ENCODE peak calls at places on chromosomes 7 and 10, in nine cellular contexts. T, U, V, H, D, L, P, Q and G are unnamed samples.

GRCh38 chr10:126798649-126799048 is 106.6 kb upstream of the DOCK1 start:
- DNase-seq in T (no peak), U (no peak), V (no peak), H (no peak), D (no peak), L (no peak), P (no peak), Q (no peak), G (no peak)

GRCh38 chr10:131354380-131354779 is 42.9 kb upstream of the TCERG1L start:
- DNase-seq in T (no peak), U (no peak), V (no peak), H (no peak), D (no peak), L (no peak), P (no peak), Q (no peak), G (no peak)

GRCh38 chr10:131090761-131091661 is 220.5 kb downstream of the TCERG1L start:
- DNase-seq in T (no peak), U (no peak), V (no peak), H (no peak), D (no peak), L (no peak), P (no peak), Q (no peak), G (no peak)

GRCh38 chr10:106711313-106711906 is 453.1 kb downstream of the SORCS1 start:
- DNase-seq in T (peak; percentile 64), U (no peak), V (peak; percentile 51), H (no peak), D (peak; percentile 12), L (peak; percentile 32), P (no peak), Q (no peak), G (no peak)

GRCh38 chr10:31242902-31243301 is 76.1 kb upstream of the ZEB1 start:
- DNase-seq in T (no peak), U (no peak), V (no peak), H (no peak), D (peak; percentile 82), L (no peak), P (no peak), Q (no peak), G (no peak)

GRCh38 chr10:29160110-29160669 is 128.7 kb upstream of the LYZL1 start:
- DNase-seq in T (no peak), U (no peak), V (no peak), H (no peak), D (peak; percentile 96), L (no peak), P (no peak), Q (no peak), G (no peak)

GRCh38 chr7:115585015-115585655 is 445.4 kb downstream of the TFEC start:
- DNase-seq in T (no peak), U (no peak), V (no peak), H (no peak), D (peak; percentile 69), L (no peak), P (no peak), Q (no peak), G (no peak)

GRCh38 chr7:104962781-104963180 is 51.2 kb upstream of the KMT2E start:
- DNase-seq in T (no peak), U (no peak), V (no peak), H (no peak), D (peak; percentile 97), L (no peak), P (no peak), Q (no peak), G (no peak)

GRCh38 chr7:73718438-73718881 is 1.0 kb downstream of the STX1A start:
- DNase-seq in T (no peak), U (no peak), V (no peak), H (no peak), D (peak; percentile 59), L (no peak), P (no peak), Q (no peak), G (no peak)

GRCh38 chr10:89283988-89284475 is 17.8 kb upstream of the IFIT2 start:
- DNase-seq in T (no peak), U (peak; percentile 74), V (peak; percentile 28), H (no peak), D (peak; percentile 15), L (peak; percentile 59), P (peak; percentile 80), Q (no peak), G (no peak)

GRCh38 chr7:135389971-135390370 is 119.9 kb downstream of the CNOT4 start:
- DNase-seq in T (no peak), U (no peak), V (no peak), H (no peak), D (no peak), L (no peak), P (no peak), Q (no peak), G (no peak)

GRCh38 chr7:94295805-94296204 is 98.9 kb upstream of the COL1A2 start:
- DNase-seq in T (no peak), U (no peak), V (no peak), H (no peak), D (peak; percentile 30), L (no peak), P (no peak), Q (no peak), G (no peak)

GRCh38 chr10:119919271-119919670 is 26.7 kb downstream of the SEC23IP start:
- DNase-seq in T (no peak), U (no peak), V (no peak), H (no peak), D (no peak), L (no peak), P (no peak), Q (no peak), G (no peak)

GRCh38 chr10:119919823-119920222 is 27.3 kb downstream of the SEC23IP start:
- DNase-seq in T (no peak), U (no peak), V (no peak), H (no peak), D (no peak), L (no peak), P (no peak), Q (no peak), G (no peak)

GRCh38 chr10:119917777-119918176 is 25.2 kb downstream of the SEC23IP start:
- DNase-seq in T (no peak), U (no peak), V (no peak), H (no peak), D (no peak), L (no peak), P (no peak), Q (no peak), G (no peak)
- H3K36me3 ChIP-seq in T (peaks cover 100% of the 10 kb centered on the region), U (no peaks in the 10 kb centered on the region), V (peaks cover 91% of the 10 kb centered on the region), H (peaks cover 41% of the 10 kb centered on the region), D (peaks cover 35% of the 10 kb centered on the region), L (peaks cover 98% of the 10 kb centered on the region), P (peaks cover 79% of the 10 kb centered on the region), Q (no peaks in the 10 kb centered on the region), G (peaks cover 99% of the 10 kb centered on the region)

GRCh38 chr10:133201151-133201947 is 28.7 kb upstream of the UTF1 start:
- DNase-seq in T (no peak), U (no peak), V (no peak), H (no peak), D (no peak), L (no peak), P (no peak), Q (no peak), G (no peak)

GRCh38 chr10:133198621-133199487 is 31.2 kb upstream of the UTF1 start:
- DNase-seq in T (no peak), U (no peak), V (no peak), H (no peak), D (no peak), L (no peak), P (no peak), Q (no peak), G (no peak)

GRCh38 chr10:133200621-133201031 is 29.4 kb upstream of the UTF1 start:
- DNase-seq in T (no peak), U (no peak), V (no peak), H (no peak), D (no peak), L (no peak), P (no peak), Q (no peak), G (no peak)

GRCh38 chr10:133199488-133199885 is 30.5 kb upstream of the UTF1 start:
- DNase-seq in T (no peak), U (no peak), V (no peak), H (no peak), D (no peak), L (no peak), P (no peak), Q (no peak), G (no peak)

GRCh38 chr10:133199992-133200611 is 29.9 kb upstream of the UTF1 start:
- DNase-seq in T (no peak), U (no peak), V (no peak), H (no peak), D (no peak), L (no peak), P (no peak), Q (no peak), G (no peak)
- H3K4me1 ChIP-seq in T (no peaks in the 10 kb centered on the region), U (no peaks in the 10 kb centered on the region), V (no peaks in the 10 kb centered on the region), H (no peaks in the 10 kb centered on the region), D (peaks cover 3% of the 10 kb centered on the region), L (no peaks in the 10 kb centered on the region), P (no peaks in the 10 kb centered on the region), Q (no peaks in the 10 kb centered on the region), G (no peaks in the 10 kb centered on the region)

GRCh38 chr7:142618655-142619351 is 130.5 kb upstream of the PRSS1 start:
- DNase-seq in T (no peak), U (no peak), V (no peak), H (no peak), D (no peak), L (no peak), P (no peak), Q (no peak), G (no peak)

GRCh38 chr7:142616842-142617241 is 132.4 kb upstream of the PRSS1 start:
- DNase-seq in T (no peak), U (no peak), V (no peak), H (no peak), D (no peak), L (no peak), P (no peak), Q (no peak), G (no peak)

GRCh38 chr7:142615508-142615907 is 133.8 kb upstream of the PRSS1 start:
- DNase-seq in T (no peak), U (no peak), V (no peak), H (no peak), D (no peak), L (no peak), P (no peak), Q (no peak), G (no peak)

GRCh38 chr7:142614116-142614515 is 135.2 kb upstream of the PRSS1 start:
- DNase-seq in T (no peak), U (no peak), V (no peak), H (no peak), D (no peak), L (no peak), P (no peak), Q (no peak), G (no peak)

GRCh38 chr7:142616121-142616643 is 133.1 kb upstream of the PRSS1 start:
- DNase-seq in T (no peak), U (no peak), V (no peak), H (no peak), D (peak; percentile 8), L (no peak), P (no peak), Q (no peak), G (no peak)
- TF ChIP-seq CTCF in T (no peak), U (no peak), V (no peak), H (no peak), D (no peak), L (no peak), P (no peak), Q (no peak), G (no peak)

DNA sequence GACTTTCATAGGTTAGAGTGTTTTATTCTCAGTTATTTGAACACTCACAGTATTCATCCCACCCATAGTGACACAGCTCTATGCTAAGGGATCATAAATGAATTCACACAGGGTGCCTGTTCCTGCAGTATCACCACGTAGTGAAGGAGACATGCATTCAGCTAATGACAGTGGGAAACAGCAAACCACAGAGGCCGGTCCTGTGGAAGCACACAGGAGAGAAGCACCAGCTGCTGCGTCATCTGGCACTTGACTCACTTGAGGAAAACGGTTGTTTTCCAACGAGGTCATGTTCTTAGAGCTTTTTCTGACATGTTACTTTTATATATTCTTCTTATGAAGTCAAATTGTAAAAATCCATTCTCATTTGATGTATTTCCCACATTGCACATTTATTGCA is 73.0 kb downstream of the UBE3C start:
- DNase-seq in T (no peak), U (no peak), V (no peak), H (no peak), D (peak; percentile 1), L (no peak), P (no peak), Q (no peak), G (no peak)
- H3K36me3 ChIP-seq in T (peaks cover 71% of the 10 kb centered on the region), U (no peaks in the 10 kb centered on the region), V (peaks cover 15% of the 10 kb centered on the region), H (peaks cover 9% of the 10 kb centered on the region), D (peaks cover 14% of the 10 kb centered on the region), L (peaks cover 49% of the 10 kb centered on the region), P (peaks cover 4% of the 10 kb centered on the region), Q (no peaks in the 10 kb centered on the region), G (peaks cover 5% of the 10 kb centered on the region)